ENCODE peak calls at places on chromosomes 12 and 14, in eight cellular contexts. One of them, this sample, is unnamed.

GRCh38 chr12:24911284-24911791 is 37.6 kb downstream of the BCAT1 start:
- DNase-seq in lung: no peak
- DNase-seq in uterus: no peak
- DNase-seq in SK-N-SH: no peak
- DNase-seq in thoracic aorta: no peak
- DNase-seq in tibial artery: no peak
- DNase-seq in MM.1S: no peak
- DNase-seq in HL-60: no peak
- DNase-seq in this sample: no peak

GRCh38 chr14:50063876-50064420 is 52.4 kb downstream of the VCPKMT start:
- DNase-seq in lung: no peak
- DNase-seq in uterus: no peak
- DNase-seq in SK-N-SH: no peak
- DNase-seq in thoracic aorta: no peak
- DNase-seq in tibial artery: no peak
- DNase-seq in MM.1S: no peak
- DNase-seq in HL-60: no peak
- DNase-seq in this sample: no peak

GRCh38 chr12:40013292-40013691 is 92.6 kb downstream of the SLC2A13 start:
- DNase-seq in lung: no peak
- DNase-seq in uterus: no peak
- DNase-seq in SK-N-SH: no peak
- DNase-seq in thoracic aorta: no peak
- DNase-seq in tibial artery: no peak
- DNase-seq in MM.1S: no peak
- DNase-seq in HL-60: no peak
- DNase-seq in this sample: no peak

GRCh38 chr14:27015046-27015445 is 417.2 kb upstream of the NOVA1 start:
- DNase-seq in lung: no peak
- DNase-seq in uterus: no peak
- DNase-seq in SK-N-SH: no peak
- DNase-seq in thoracic aorta: no peak
- DNase-seq in tibial artery: no peak
- DNase-seq in MM.1S: no peak
- DNase-seq in HL-60: no peak
- DNase-seq in this sample: no peak

GRCh38 chr14:72169521-72169920 is 237.3 kb downstream of the RGS6 start:
- DNase-seq in lung: no peak
- DNase-seq in uterus: no peak
- DNase-seq in SK-N-SH: peak
- DNase-seq in thoracic aorta: no peak
- DNase-seq in tibial artery: no peak
- DNase-seq in MM.1S: no peak
- DNase-seq in HL-60: no peak
- DNase-seq in this sample: no peak

GRCh38 chr12:96085475-96085874 is 50.1 kb upstream of the LTA4H start:
- DNase-seq in lung: no peak
- DNase-seq in uterus: no peak
- DNase-seq in SK-N-SH: no peak
- DNase-seq in thoracic aorta: no peak
- DNase-seq in tibial artery: no peak
- DNase-seq in MM.1S: no peak
- DNase-seq in HL-60: no peak
- DNase-seq in this sample: no peak

GRCh38 chr12:68479832-68480291 is 130.8 kb upstream of the RAP1B start:
- DNase-seq in lung: no peak
- DNase-seq in uterus: no peak
- DNase-seq in SK-N-SH: no peak
- DNase-seq in thoracic aorta: no peak
- DNase-seq in tibial artery: no peak
- DNase-seq in MM.1S: no peak
- DNase-seq in HL-60: no peak
- DNase-seq in this sample: no peak

GRCh38 chr14:22433059-22433458 is 156.0 kb downstream of the DAD1 start:
- DNase-seq in lung: no peak
- DNase-seq in uterus: no peak
- DNase-seq in SK-N-SH: no peak
- DNase-seq in thoracic aorta: no peak
- DNase-seq in tibial artery: no peak
- DNase-seq in MM.1S: no peak
- DNase-seq in HL-60: no peak
- DNase-seq in this sample: no peak

GRCh38 chr14:81565441-81566290 is 32.0 kb upstream of the SEL1L start:
- DNase-seq in lung: no peak
- DNase-seq in uterus: no peak
- DNase-seq in SK-N-SH: no peak
- DNase-seq in thoracic aorta: no peak
- DNase-seq in tibial artery: no peak
- DNase-seq in MM.1S: peak
- DNase-seq in HL-60: peak
- DNase-seq in this sample: no peak

GRCh38 chr12:106245767-106246166 is 2.1 kb downstream of the CKAP4 start:
- DNase-seq in lung: peak
- DNase-seq in uterus: peak
- DNase-seq in SK-N-SH: no peak
- DNase-seq in thoracic aorta: no peak
- DNase-seq in tibial artery: peak
- DNase-seq in MM.1S: no peak
- DNase-seq in HL-60: no peak
- DNase-seq in this sample: no peak

GRCh38 chr12:88935856-88936255 is 355.6 kb upstream of the KITLG start:
- DNase-seq in lung: no peak
- DNase-seq in uterus: no peak
- DNase-seq in SK-N-SH: no peak
- DNase-seq in thoracic aorta: no peak
- DNase-seq in tibial artery: no peak
- DNase-seq in MM.1S: no peak
- DNase-seq in HL-60: no peak
- DNase-seq in this sample: no peak

GRCh38 chr12:33945438-33945784 is 76.9 kb upstream of the ALG10 start:
- DNase-seq in lung: no peak
- DNase-seq in uterus: no peak
- DNase-seq in SK-N-SH: no peak
- DNase-seq in thoracic aorta: no peak
- DNase-seq in tibial artery: no peak
- DNase-seq in MM.1S: no peak
- DNase-seq in HL-60: no peak
- DNase-seq in this sample: no peak

DNA sequence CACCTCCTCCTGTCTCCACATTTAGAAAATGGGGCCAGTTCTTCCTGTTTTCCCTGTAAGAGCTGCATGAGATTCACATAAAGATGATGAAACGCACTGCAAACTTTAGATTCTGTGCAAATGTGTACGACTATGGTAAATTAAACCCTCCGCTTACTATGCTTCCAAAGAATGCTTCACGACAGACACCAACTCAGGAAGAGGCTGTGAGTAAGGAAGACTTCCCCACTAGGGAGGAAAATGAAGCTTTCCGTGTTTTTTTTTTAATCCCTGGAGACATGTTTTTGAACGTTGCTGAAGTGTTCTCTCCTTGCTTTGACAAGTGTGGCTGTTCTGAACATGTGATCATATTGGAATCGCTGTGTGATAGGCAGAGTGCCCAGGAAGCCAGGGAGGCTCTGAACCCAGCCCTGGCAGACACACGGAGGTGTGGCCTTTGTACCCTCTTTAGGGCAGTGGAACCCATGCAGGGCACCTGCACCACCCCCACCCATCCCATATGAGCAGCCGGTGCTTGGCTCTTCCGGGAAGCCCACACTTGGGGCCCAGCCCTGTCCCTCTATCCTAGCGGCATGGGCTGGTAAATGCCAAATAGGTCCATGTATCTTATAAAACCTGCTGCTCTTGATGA is 7.5 kb upstream of the SYNE3 start:
- DNase-seq in lung: peak
- DNase-seq in uterus: no peak
- DNase-seq in SK-N-SH: no peak
- DNase-seq in thoracic aorta: no peak
- DNase-seq in tibial artery: no peak
- DNase-seq in MM.1S: no peak
- DNase-seq in HL-60: peak
- DNase-seq in this sample: no peak
- TF ChIP-seq CTCF in lung: no peak
- TF ChIP-seq CTCF in uterus: no peak
- TF ChIP-seq CTCF in SK-N-SH: no peak
- TF ChIP-seq CTCF in thoracic aorta: no peak
- TF ChIP-seq CTCF in tibial artery: no peak
- TF ChIP-seq CTCF in MM.1S: no peak
- TF ChIP-seq CTCF in HL-60: no peak
- TF ChIP-seq CTCF in this sample: no peak

DNA sequence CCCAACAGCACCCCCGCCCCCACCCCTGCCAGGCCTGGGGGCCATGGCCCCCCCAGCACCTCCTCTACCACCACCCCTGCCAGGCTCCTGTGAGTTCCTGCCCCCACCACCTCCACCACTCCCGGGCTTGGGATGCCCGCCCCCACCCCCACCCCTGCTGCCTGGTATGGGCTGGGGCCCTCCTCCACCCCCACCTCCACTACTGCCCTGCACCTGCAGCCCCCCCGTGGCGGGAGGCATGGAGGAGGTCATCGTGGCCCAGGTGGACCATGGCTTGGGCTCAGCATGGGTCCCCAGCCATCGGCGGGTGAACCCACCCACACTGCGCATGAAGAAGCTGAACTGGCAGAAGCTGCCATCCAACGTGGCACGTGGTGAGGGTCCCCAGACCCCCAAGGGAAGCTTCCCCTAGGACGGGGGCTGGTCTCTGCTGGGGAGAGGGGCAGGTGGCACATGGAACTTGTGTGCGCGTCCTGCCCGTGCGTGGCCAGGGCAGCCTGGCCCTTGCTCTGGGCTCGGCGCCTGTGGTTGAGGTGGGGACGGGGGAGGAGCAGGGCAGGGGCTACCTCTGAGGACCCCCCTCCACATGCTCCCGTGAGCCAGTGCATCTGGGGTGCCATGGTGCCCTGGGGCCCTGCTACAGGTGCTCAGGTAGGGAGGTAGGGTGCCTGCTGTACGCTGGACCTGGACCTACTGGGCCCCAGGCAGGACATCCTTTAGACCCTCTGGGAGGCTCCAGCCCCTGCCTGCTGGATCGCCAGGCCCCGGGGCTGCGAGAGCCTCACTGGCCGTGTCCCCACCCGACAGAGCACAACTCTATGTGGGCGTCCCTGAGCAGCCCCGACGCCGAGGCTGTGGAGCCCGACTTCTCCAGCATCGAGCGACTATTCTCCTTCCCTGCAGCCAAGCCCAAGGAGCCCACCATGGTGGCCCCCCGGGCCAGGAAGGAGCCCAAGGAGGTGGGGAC is 16.1 kb upstream of the ADSS1 start:
- DNase-seq in lung: no peak
- DNase-seq in uterus: no peak
- DNase-seq in SK-N-SH: no peak
- DNase-seq in thoracic aorta: no peak
- DNase-seq in tibial artery: no peak
- DNase-seq in MM.1S: no peak
- DNase-seq in HL-60: no peak
- DNase-seq in this sample: no peak
- H3K27ac ChIP-seq in lung: no peak
- H3K27ac ChIP-seq in uterus: no peak
- H3K27ac ChIP-seq in SK-N-SH: no peak
- H3K27ac ChIP-seq in thoracic aorta: no peak
- H3K27ac ChIP-seq in tibial artery: peak
- H3K27ac ChIP-seq in MM.1S: no peak
- H3K27ac ChIP-seq in HL-60: no peak
- H3K27ac ChIP-seq in this sample: no peak

DNA sequence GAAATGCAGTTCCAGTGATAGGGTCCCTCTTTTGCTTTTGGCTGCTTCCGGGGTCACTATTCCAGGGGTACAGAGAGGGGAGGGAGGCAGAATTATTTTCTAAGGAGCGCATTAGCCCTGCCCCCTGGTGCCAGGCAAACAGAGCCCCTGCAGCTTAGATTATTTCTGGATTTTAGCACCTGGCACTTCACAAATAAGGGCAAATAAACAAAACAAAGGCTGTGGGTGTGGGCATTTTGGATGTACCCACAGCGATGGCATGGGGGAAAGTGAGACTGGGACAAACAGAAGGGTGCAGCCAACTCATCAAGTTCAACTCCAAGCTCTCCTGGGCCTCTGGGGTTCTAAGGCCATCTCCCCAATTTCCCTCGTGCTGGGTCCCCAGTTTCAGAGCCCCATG is 20.3 kb downstream of the ASB2 start:
- DNase-seq in lung: no peak
- DNase-seq in uterus: no peak
- DNase-seq in SK-N-SH: no peak
- DNase-seq in thoracic aorta: no peak
- DNase-seq in tibial artery: no peak
- DNase-seq in MM.1S: no peak
- DNase-seq in HL-60: no peak
- DNase-seq in this sample: no peak
- H3K4me3 ChIP-seq in lung: no peak
- H3K4me3 ChIP-seq in uterus: no peak
- H3K4me3 ChIP-seq in SK-N-SH: no peak
- H3K4me3 ChIP-seq in thoracic aorta: no peak
- H3K4me3 ChIP-seq in tibial artery: no peak
- H3K4me3 ChIP-seq in MM.1S: no peak
- H3K4me3 ChIP-seq in HL-60: no peak
- H3K4me3 ChIP-seq in this sample: no peak

GRCh38 chr12:48156648-48157015 is 683 bp downstream of the ASB8 start:
- DNase-seq in lung: no peak
- DNase-seq in uterus: no peak
- DNase-seq in SK-N-SH: no peak
- DNase-seq in thoracic aorta: no peak
- DNase-seq in tibial artery: no peak
- DNase-seq in MM.1S: no peak
- DNase-seq in HL-60: no peak
- DNase-seq in this sample: no peak

GRCh38 chr12:48157016-48157888 is at the start of gene ASB8:
- DNase-seq in lung: peak
- DNase-seq in uterus: peak
- DNase-seq in SK-N-SH: peak
- DNase-seq in thoracic aorta: peak
- DNase-seq in tibial artery: peak
- DNase-seq in MM.1S: peak
- DNase-seq in HL-60: peak
- DNase-seq in this sample: peak

GRCh38 chr12:48159976-48160525 is 2.7 kb upstream of the ASB8 start:
- DNase-seq in lung: no peak
- DNase-seq in uterus: no peak
- DNase-seq in SK-N-SH: no peak
- DNase-seq in thoracic aorta: no peak
- DNase-seq in tibial artery: no peak
- DNase-seq in MM.1S: no peak
- DNase-seq in HL-60: peak
- DNase-seq in this sample: no peak

GRCh38 chr12:48160807-48161206 is 3.5 kb upstream of the ASB8 start:
- DNase-seq in lung: no peak
- DNase-seq in uterus: no peak
- DNase-seq in SK-N-SH: no peak
- DNase-seq in thoracic aorta: no peak
- DNase-seq in tibial artery: peak
- DNase-seq in MM.1S: no peak
- DNase-seq in HL-60: peak
- DNase-seq in this sample: no peak

DNA sequence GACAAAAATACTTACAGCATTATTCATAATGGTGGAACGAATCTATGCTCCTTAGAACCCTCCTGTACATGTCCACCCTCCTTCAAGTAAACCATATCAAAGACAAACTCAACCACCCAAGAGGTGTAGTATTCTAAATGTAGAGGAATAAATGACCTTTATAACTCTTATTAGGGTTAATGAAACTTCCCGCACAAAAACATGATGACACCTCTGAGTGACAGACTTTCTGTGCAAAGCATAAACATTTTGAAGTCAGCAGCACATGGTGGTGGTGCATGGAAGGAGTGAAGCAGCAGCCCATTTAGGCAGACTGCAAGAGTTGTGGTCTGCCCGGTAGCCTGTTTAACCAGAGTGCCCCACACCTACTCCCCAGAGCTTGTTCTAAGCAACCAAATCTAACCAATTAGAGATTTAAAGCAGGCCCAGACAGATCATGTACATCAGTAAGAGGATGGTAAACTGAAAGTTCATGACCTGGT is 615 bp upstream of the ASB8 start:
- DNase-seq in lung: no peak
- DNase-seq in uterus: no peak
- DNase-seq in SK-N-SH: no peak
- DNase-seq in thoracic aorta: no peak
- DNase-seq in tibial artery: no peak
- DNase-seq in MM.1S: no peak
- DNase-seq in HL-60: no peak
- DNase-seq in this sample: no peak
- TF ChIP-seq CTCF in lung: no peak
- TF ChIP-seq CTCF in uterus: no peak
- TF ChIP-seq CTCF in SK-N-SH: no peak
- TF ChIP-seq CTCF in thoracic aorta: no peak
- TF ChIP-seq CTCF in tibial artery: no peak
- TF ChIP-seq CTCF in MM.1S: no peak
- TF ChIP-seq CTCF in HL-60: no peak
- TF ChIP-seq CTCF in this sample: no peak